ENCODE peak calls at places on chromosomes 13 and 19, in six cellular contexts. C, E, H, P, R and D are unnamed samples.

GRCh38 chr13:55410398-55411330 is 1730.1 kb upstream of the PRR20A start:
- DNase-seq in P (no peak), C (no peak), H (no peak), R (no peak), E (no peak), D (no peak)

GRCh38 chr19:18160792-18161690 is 8.1 kb downstream of the PIK3R2 start:
- DNase-seq in R (peak; percentile 74), C (peak; percentile 19), H (no peak), E (no peak), P (peak; percentile 80), D (peak; percentile 86)

GRCh38 chr13:48749144-48749543 is 95.4 kb downstream of the CYSLTR2 start:
- DNase-seq in P (no peak), E (peak; percentile 69), C (no peak), R (no peak), H (no peak), D (no peak)

GRCh38 chr13:113941571-113942191 is 32.2 kb downstream of the C13orf46 start:
- DNase-seq in P (no peak), H (no peak), E (peak; percentile 80), R (no peak), C (no peak), D (no peak)

GRCh38 chr13:106911020-106911419 is 343.1 kb upstream of the ARGLU1 start:
- DNase-seq in H (no peak), E (no peak), C (no peak), P (no peak), R (no peak), D (no peak)

GRCh38 chr19:40416918-40417713 is 3.9 kb upstream of the PRX start:
- DNase-seq in P (no peak), C (no peak), E (no peak), H (peak; percentile 55), R (peak; percentile 76), D (no peak)

GRCh38 chr19:18349524-18350128 is 9.2 kb downstream of the PGPEP1 start:
- DNase-seq in E (no peak), P (peak; percentile 43), C (no peak), H (no peak), R (peak; percentile 34), D (peak; percentile 52)

GRCh38 chr19:35117791-35118190 is 2.2 kb downstream of the FXYD3 start:
- DNase-seq in C (no peak), R (no peak), E (no peak), H (no peak), P (no peak), D (no peak)

GRCh38 chr13:113151745-113152707 is 6.4 kb upstream of the PROZ start:
- DNase-seq in H (no peak), C (peak; percentile 4), R (no peak), P (no peak), E (peak; percentile 54), D (no peak)

GRCh38 chr13:91792054-91792453 is 393.6 kb downstream of the GPC5 start:
- DNase-seq in R (no peak), P (no peak), H (no peak), E (no peak), C (no peak), D (no peak)

GRCh38 chr19:46859637-46860124 is 1.1 kb upstream of the ARHGAP35 start:
- DNase-seq in E (no peak), R (peak; percentile 79), C (no peak), P (no peak), H (no peak), D (no peak)

GRCh38 chr13:71017607-71018006 is 849.4 kb downstream of the DACH1 start:
- DNase-seq in H (no peak), E (no peak), C (no peak), R (no peak), P (no peak), D (no peak)

GRCh38 chr13:44116562-44117315 is 237.0 kb downstream of the LACC1 start:
- DNase-seq in R (peak; percentile 14), E (no peak), P (peak; percentile 28), C (no peak), H (no peak), D (no peak)

GRCh38 chr19:32233885-32234284 is 111.5 kb upstream of the ZNF507 start:
- DNase-seq in P (no peak), C (no peak), H (no peak), E (no peak), R (no peak), D (no peak)

GRCh38 chr13:31174018-31174417 is 12.3 kb upstream of the HSPH1 start:
- DNase-seq in P (no peak), C (no peak), H (no peak), E (peak; percentile 30), R (no peak), D (no peak)

GRCh38 chr13:41470187-41470586 is 12.8 kb downstream of the RGCC start:
- DNase-seq in C (no peak), P (no peak), H (no peak), R (no peak), E (no peak), D (no peak)